ENCODE peak calls at places on chromosomes 7 and 10, in five cellular contexts. L is GM23248, S is OCI-LY7, T is PC-3, E is GM23338. M is an unnamed sample.

GRCh38 chr10:17058093-17058492 is 71.5 kb downstream of the CUBN start:
- DNase-seq in L (no peak), S (no peak), E (no peak), T (no peak), M (no peak)

GRCh38 chr7:15929406-15929805 is 242.9 kb upstream of the MEOX2 start:
- DNase-seq in L (no peak), E (no peak), T (no peak), S (no peak), M (no peak)

GRCh38 chr10:14009315-14010082 is 321.2 kb downstream of the FRMD4A start:
- DNase-seq in S (no peak), T (peak; percentile 48), L (peak; percentile 90), E (no peak), M (no peak)

GRCh38 chr10:782751-783648 is 93.5 kb upstream of the DIP2C start:
- DNase-seq in S (no peak), L (no peak), T (no peak), E (no peak), M (no peak)

GRCh38 chr7:37964196-37964595 is 43.8 kb downstream of the EPDR1 start:
- DNase-seq in T (no peak), E (no peak), L (no peak), S (no peak), M (no peak)

GRCh38 chr7:66974986-66975590 is 20.3 kb downstream of the SBDS start:
- DNase-seq in S (no peak), E (peak; percentile 48), T (no peak), L (no peak), M (no peak)

GRCh38 chr10:97517778-97518561 is 19.2 kb downstream of the UBTD1 start:
- DNase-seq in L (peak; percentile 15), T (peak; percentile 84), E (peak; percentile 50), S (no peak), M (no peak)

GRCh38 chr7:49432245-49432644 is 341.2 kb upstream of the VWC2 start:
- DNase-seq in L (no peak), S (no peak), E (no peak), T (no peak), M (no peak)

GRCh38 chr7:151745090-151745638 is 131.8 kb downstream of the PRKAG2 start:
- DNase-seq in L (peak; percentile 98), T (peak; percentile 88), E (no peak), S (no peak), M (no peak)

GRCh38 chr10:127354992-127355391 is 158.6 kb upstream of the INSYN2A start:
- DNase-seq in S (no peak), L (no peak), T (no peak), E (no peak), M (no peak)

GRCh38 chr7:100682991-100683658 is 9.6 kb downstream of the GNB2 start:
- DNase-seq in L (no peak), E (no peak), T (no peak), S (no peak), M (no peak)

GRCh38 chr7:152574892-152575511 is 100.9 kb downstream of the XRCC2 start:
- DNase-seq in L (no peak), T (no peak), S (peak; percentile 8), E (no peak), M (no peak)

GRCh38 chr7:23691320-23691719 is 11.3 kb downstream of the FAM221A start:
- DNase-seq in L (no peak), S (no peak), E (no peak), T (peak; percentile 62), M (no peak)

DNA sequence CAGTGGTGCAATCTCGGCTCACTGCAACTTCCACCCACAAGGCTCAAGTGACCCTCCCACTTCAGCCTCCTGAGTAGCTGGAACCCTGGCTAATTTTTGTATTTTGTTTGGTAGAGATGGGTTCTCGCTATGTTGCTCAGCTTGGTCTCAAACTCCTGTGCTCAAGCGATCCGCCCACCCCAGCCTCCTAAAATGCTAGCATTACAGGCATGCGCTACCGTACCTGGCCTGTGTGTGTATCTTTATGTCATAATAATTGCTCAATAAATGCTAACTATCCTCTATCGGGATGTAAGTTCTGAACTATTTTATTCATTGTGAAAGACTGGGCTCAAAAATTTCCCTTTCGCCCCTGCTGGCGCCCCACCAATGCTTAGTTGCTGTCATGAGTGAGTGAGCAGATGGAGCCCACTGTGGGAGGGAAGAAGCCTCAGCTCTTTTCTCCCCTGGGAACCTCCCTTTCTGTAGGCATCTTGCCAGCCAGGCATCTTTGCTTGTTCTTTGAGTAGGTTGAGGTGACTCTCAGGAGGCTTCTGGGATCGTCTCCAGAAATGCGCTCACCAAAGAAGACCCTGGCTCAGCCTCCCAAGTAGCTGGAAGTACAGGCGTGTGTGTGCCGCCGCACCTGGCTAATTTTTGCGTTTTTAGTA is 38.3 kb downstream of the CAMK1D start:
- DNase-seq in E (no peak), T (no peak), S (no peak), L (no peak), M (no peak)
- TF ChIP-seq EZH2phosphoT487 in E (no peak), T (no peak), S (no peak), L (no peak), M (no peak)

GRCh38 chr7:55185941-55186609 is 167.3 kb downstream of the EGFR start:
- DNase-seq in S (no peak), E (no peak), L (peak; percentile 97), T (peak; percentile 97), M (no peak)
- H3K27ac ChIP-seq in S (no peak overlapping the region), E (no peak overlapping the region), L (peak overlapping the region; percentile 74), T (peak overlapping the region; percentile 89), M (no peak overlapping the region)

GRCh38 chr7:97018775-97019535 is 5.7 kb downstream of the DLX5 start:
- DNase-seq in E (peak; percentile 48), T (no peak), L (no peak), S (no peak), M (no peak)

GRCh38 chr7:97016392-97017196 is 8.0 kb downstream of the DLX5 start:
- DNase-seq in E (peak; percentile 92), L (no peak), S (no peak), T (peak; percentile 30), M (no peak)

GRCh38 chr7:97019710-97020109 is 4.9 kb downstream of the DLX5 start:
- DNase-seq in T (no peak), E (no peak), L (no peak), S (no peak), M (no peak)

GRCh38 chr7:97017197-97018125 is 7.2 kb downstream of the DLX5 start:
- DNase-seq in S (no peak), T (no peak), E (peak; percentile 12), L (no peak), M (no peak)

DNA sequence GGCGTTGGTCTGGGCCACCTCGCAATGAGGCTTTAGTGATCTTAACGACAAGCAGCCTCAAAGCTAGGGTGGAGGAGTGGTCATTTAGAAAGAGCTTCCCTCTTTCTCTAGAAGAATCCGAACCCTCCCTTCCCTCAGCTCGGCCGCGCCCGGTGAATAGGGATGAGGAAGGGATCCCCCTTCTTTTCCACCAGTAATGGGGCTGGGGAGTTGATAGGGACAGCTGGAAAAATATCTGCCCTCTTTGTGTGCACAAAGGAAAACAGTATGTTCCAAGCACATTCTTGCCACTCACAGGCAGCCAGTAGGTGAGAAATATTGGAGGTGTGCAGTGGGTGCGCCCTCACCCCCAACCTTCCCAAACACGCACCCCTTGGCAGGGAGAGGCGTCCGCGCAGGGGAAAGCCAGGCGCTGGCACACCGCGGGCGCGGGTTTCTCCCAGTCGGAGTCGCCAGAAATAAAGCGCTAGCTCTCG is 6.5 kb downstream of the DLX5 start:
- DNase-seq in T (no peak), L (no peak), E (peak; percentile 55), S (no peak), M (no peak)
- H3K4me3 ChIP-seq in T (no peak overlapping the region), L (no peak overlapping the region), E (peak overlapping the region; percentile 20), S (no peak overlapping the region), M (no peak overlapping the region)

GRCh38 chr10:132471125-132471451 is 66.5 kb upstream of the INPP5A start:
- DNase-seq in E (no peak), L (no peak), T (no peak), S (no peak), M (no peak)

GRCh38 chr10:132471484-132471883 is 66.1 kb upstream of the INPP5A start:
- DNase-seq in S (no peak), E (no peak), T (no peak), L (no peak), M (no peak)

GRCh38 chr10:132469197-132469942 is 68.2 kb upstream of the INPP5A start:
- DNase-seq in L (no peak), E (no peak), T (no peak), S (no peak), M (no peak)

GRCh38 chr10:132468651-132469050 is 68.9 kb upstream of the INPP5A start:
- DNase-seq in S (no peak), T (no peak), E (no peak), L (no peak), M (no peak)

GRCh38 chr10:132470306-132471124 is 67.1 kb upstream of the INPP5A start:
- DNase-seq in S (no peak), L (no peak), E (no peak), T (no peak), M (no peak)
- TF ChIP-seq EZH2phosphoT487 in S (no peak), L (no peak), E (no peak), T (no peak), M (no peak)

DNA sequence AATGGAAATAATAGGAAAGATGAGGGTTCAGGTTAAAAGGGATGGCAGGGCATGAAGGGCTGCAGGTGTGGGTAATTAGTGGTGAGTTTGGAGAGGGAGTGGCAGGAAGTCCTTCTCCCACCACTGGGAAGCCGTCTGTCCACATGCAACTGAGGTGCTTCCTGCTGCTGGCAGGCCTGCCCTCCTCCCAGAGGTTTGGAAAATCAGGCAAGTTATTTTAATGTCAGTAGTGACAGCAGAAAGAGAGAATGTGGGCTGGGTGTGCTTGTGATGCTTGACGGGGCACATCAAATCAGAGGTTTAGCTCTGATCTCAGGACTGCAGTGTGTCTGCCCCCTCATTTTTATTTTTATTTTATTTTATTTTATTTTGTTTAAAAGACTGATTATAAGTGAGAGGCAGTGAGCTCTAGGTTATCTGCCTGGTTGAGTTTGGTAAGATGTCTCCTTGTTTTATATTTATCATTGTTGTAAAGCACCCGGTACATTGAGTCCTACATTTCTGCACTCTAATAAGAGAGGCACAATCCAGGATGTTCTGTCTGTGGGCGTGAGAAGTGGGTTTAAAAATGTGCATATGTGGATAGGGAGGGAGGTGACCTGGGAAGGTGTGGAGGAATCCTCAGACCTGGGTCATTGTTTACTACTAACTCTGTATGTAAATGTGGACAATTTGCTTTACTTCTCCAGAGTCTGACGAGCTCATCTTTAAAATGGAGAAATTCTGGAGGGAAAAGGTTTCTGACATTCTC is 504.4 kb downstream of the LRMDA start:
- DNase-seq in E (no peak), T (no peak), L (no peak), S (no peak), M (no peak)
- H3K27ac ChIP-seq in E (no peak overlapping the region), T (no peak overlapping the region), L (no peak overlapping the region), S (no peak overlapping the region), M (no peak overlapping the region)

DNA sequence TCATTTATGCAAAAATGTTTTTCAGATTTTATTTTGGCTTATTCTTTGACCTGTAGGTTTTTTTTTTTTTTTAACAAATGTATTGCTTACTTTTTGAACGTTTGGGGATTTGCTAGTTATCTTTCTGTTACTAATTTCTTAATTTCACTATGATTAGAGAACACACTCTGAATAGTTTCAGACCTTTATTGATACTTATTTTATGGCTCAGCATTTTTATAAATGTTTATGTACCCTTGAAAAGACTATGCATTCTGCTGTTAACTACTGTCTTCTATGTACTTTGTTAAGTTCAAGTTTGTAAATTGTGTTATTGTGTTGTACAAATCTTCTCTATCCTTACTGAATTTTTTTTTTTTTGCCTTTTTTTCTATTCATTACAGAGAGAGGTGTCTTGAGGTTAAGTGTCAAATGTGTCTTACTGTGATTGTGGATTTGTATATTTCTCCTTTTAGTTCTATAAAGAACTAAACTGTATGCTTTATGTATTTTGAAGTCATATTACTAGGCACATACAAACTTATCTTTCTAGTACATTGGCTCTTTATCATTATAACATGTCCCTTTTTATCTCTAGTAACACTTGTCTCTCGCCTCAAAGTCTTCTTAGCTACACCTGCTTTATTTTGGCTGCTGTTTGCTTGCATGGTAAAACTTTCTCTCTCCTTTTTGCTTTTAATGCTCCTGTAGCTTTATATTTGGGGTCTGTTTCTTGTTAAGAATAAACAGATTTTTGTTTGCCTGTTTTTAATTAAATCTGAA is 8.1 kb downstream of the MKLN1 start:
- DNase-seq in T (no peak), E (no peak), S (no peak), L (no peak), M (no peak)
- H3K4me3 ChIP-seq in T (no peak overlapping the region), E (no peak overlapping the region), S (no peak overlapping the region), L (no peak overlapping the region), M (no peak overlapping the region)